ENCODE peak calls at places on chromosomes 4 and X, in five cellular contexts. One of them, this sample, is unnamed.

GRCh38 chr4:86963697-86964096 is 28.9 kb downstream of the AFF1 start:
- DNase-seq in NCI-H446: no peak
- DNase-seq in activated T-cell treated with anti-CD3 and anti-CD28 coated beads, Interleukin-2, amount 50 U/mL, for 24 hours: no peak
- DNase-seq in CD4-positive, alpha-beta memory T cell: no peak
- DNase-seq in NCI-H2107: no peak
- DNase-seq in this sample: no peak

GRCh38 chr4:3719836-3720235 is 46.3 kb upstream of the ADRA2C start:
- DNase-seq in CD4-positive, alpha-beta memory T cell: no peak
- DNase-seq in NCI-H446: no peak
- DNase-seq in activated T-cell treated with anti-CD3 and anti-CD28 coated beads, Interleukin-2, amount 50 U/mL, for 24 hours: no peak
- DNase-seq in NCI-H2107: no peak
- DNase-seq in this sample: no peak

GRCh38 chrX:136731207-136731782 is 49.4 kb downstream of the ARHGEF6 start:
- DNase-seq in NCI-H446: no peak
- DNase-seq in activated T-cell treated with anti-CD3 and anti-CD28 coated beads, Interleukin-2, amount 50 U/mL, for 24 hours: no peak
- DNase-seq in CD4-positive, alpha-beta memory T cell: no peak
- DNase-seq in NCI-H2107: no peak
- DNase-seq in this sample: no peak

GRCh38 chr4:76147454-76148141 is 599 bp downstream of the NUP54 start:
- DNase-seq in CD4-positive, alpha-beta memory T cell: peak; percentile 64
- DNase-seq in NCI-H446: peak; percentile 77
- DNase-seq in activated T-cell treated with anti-CD3 and anti-CD28 coated beads, Interleukin-2, amount 50 U/mL, for 24 hours: no peak
- DNase-seq in NCI-H2107: peak; percentile 6
- DNase-seq in this sample: peak; percentile 96

GRCh38 chrX:41335590-41336331 is 1.8 kb downstream of the DDX3X start:
- DNase-seq in NCI-H2107: no peak
- DNase-seq in NCI-H446: no peak
- DNase-seq in activated T-cell treated with anti-CD3 and anti-CD28 coated beads, Interleukin-2, amount 50 U/mL, for 24 hours: no peak
- DNase-seq in CD4-positive, alpha-beta memory T cell: peak; percentile 43
- DNase-seq in this sample: no peak

GRCh38 chr4:7244766-7245320 is 52.5 kb downstream of the SORCS2 start:
- DNase-seq in CD4-positive, alpha-beta memory T cell: no peak
- DNase-seq in NCI-H2107: no peak
- DNase-seq in NCI-H446: no peak
- DNase-seq in activated T-cell treated with anti-CD3 and anti-CD28 coated beads, Interleukin-2, amount 50 U/mL, for 24 hours: no peak
- DNase-seq in this sample: no peak

GRCh38 chr4:20618729-20619128 is 81.5 kb upstream of the PACRGL start:
- DNase-seq in activated T-cell treated with anti-CD3 and anti-CD28 coated beads, Interleukin-2, amount 50 U/mL, for 24 hours: no peak
- DNase-seq in NCI-H2107: no peak
- DNase-seq in CD4-positive, alpha-beta memory T cell: no peak
- DNase-seq in NCI-H446: no peak
- DNase-seq in this sample: no peak

GRCh38 chr4:173539986-173540385 is 10.0 kb upstream of the HAND2 start:
- DNase-seq in NCI-H2107: no peak
- DNase-seq in CD4-positive, alpha-beta memory T cell: no peak
- DNase-seq in NCI-H446: no peak
- DNase-seq in activated T-cell treated with anti-CD3 and anti-CD28 coated beads, Interleukin-2, amount 50 U/mL, for 24 hours: no peak
- DNase-seq in this sample: no peak

GRCh38 chrX:53186363-53186762 is 38.6 kb downstream of the KDM5C start:
- DNase-seq in NCI-H446: no peak
- DNase-seq in CD4-positive, alpha-beta memory T cell: no peak
- DNase-seq in NCI-H2107: no peak
- DNase-seq in activated T-cell treated with anti-CD3 and anti-CD28 coated beads, Interleukin-2, amount 50 U/mL, for 24 hours: no peak
- DNase-seq in this sample: no peak

GRCh38 chr4:87118826-87119225 is 101.6 kb downstream of the KLHL8 start:
- DNase-seq in NCI-H2107: no peak
- DNase-seq in activated T-cell treated with anti-CD3 and anti-CD28 coated beads, Interleukin-2, amount 50 U/mL, for 24 hours: no peak
- DNase-seq in CD4-positive, alpha-beta memory T cell: no peak
- DNase-seq in NCI-H446: no peak
- DNase-seq in this sample: no peak

GRCh38 chr4:2768921-2769336 is 12.8 kb upstream of the TNIP2 start:
- DNase-seq in activated T-cell treated with anti-CD3 and anti-CD28 coated beads, Interleukin-2, amount 50 U/mL, for 24 hours: no peak
- DNase-seq in NCI-H2107: no peak
- DNase-seq in NCI-H446: no peak
- DNase-seq in CD4-positive, alpha-beta memory T cell: no peak
- DNase-seq in this sample: peak; percentile 8

GRCh38 chr4:86834901-86835300 is 14.3 kb downstream of the SLC10A6 start:
- DNase-seq in NCI-H2107: no peak
- DNase-seq in NCI-H446: no peak
- DNase-seq in CD4-positive, alpha-beta memory T cell: no peak
- DNase-seq in activated T-cell treated with anti-CD3 and anti-CD28 coated beads, Interleukin-2, amount 50 U/mL, for 24 hours: no peak
- DNase-seq in this sample: no peak

GRCh38 chrX:9646471-9647038 is 119.1 kb downstream of the GPR143 start:
- DNase-seq in activated T-cell treated with anti-CD3 and anti-CD28 coated beads, Interleukin-2, amount 50 U/mL, for 24 hours: no peak
- DNase-seq in CD4-positive, alpha-beta memory T cell: no peak
- DNase-seq in NCI-H2107: no peak
- DNase-seq in NCI-H446: no peak
- DNase-seq in this sample: no peak

GRCh38 chr4:94759767-94760211 is 2.0 kb downstream of the BMPR1B start:
- DNase-seq in NCI-H2107: no peak
- DNase-seq in activated T-cell treated with anti-CD3 and anti-CD28 coated beads, Interleukin-2, amount 50 U/mL, for 24 hours: no peak
- DNase-seq in CD4-positive, alpha-beta memory T cell: no peak
- DNase-seq in NCI-H446: no peak
- DNase-seq in this sample: no peak

GRCh38 chr4:77930876-77931275 is 68.2 kb downstream of the MRPL1 start:
- DNase-seq in CD4-positive, alpha-beta memory T cell: no peak
- DNase-seq in NCI-H2107: no peak
- DNase-seq in NCI-H446: no peak
- DNase-seq in activated T-cell treated with anti-CD3 and anti-CD28 coated beads, Interleukin-2, amount 50 U/mL, for 24 hours: no peak
- DNase-seq in this sample: no peak

GRCh38 chr4:1910643-1911042 is 39.5 kb downstream of the NSD2 start:
- DNase-seq in activated T-cell treated with anti-CD3 and anti-CD28 coated beads, Interleukin-2, amount 50 U/mL, for 24 hours: no peak
- DNase-seq in NCI-H446: peak; percentile 6
- DNase-seq in CD4-positive, alpha-beta memory T cell: no peak
- DNase-seq in NCI-H2107: no peak
- DNase-seq in this sample: peak; percentile 14

GRCh38 chr4:73917081-73917501 is 47.9 kb downstream of the CXCL1 start:
- DNase-seq in activated T-cell treated with anti-CD3 and anti-CD28 coated beads, Interleukin-2, amount 50 U/mL, for 24 hours: no peak
- DNase-seq in NCI-H446: no peak
- DNase-seq in NCI-H2107: no peak
- DNase-seq in CD4-positive, alpha-beta memory T cell: no peak
- DNase-seq in this sample: no peak

GRCh38 chr4:153212755-153213154 is 8.5 kb downstream of the TRIM2 start:
- DNase-seq in NCI-H2107: no peak
- DNase-seq in NCI-H446: no peak
- DNase-seq in activated T-cell treated with anti-CD3 and anti-CD28 coated beads, Interleukin-2, amount 50 U/mL, for 24 hours: no peak
- DNase-seq in CD4-positive, alpha-beta memory T cell: no peak
- DNase-seq in this sample: no peak

GRCh38 chrX:18873836-18874235 is 110.1 kb downstream of the PHKA2 start:
- DNase-seq in NCI-H446: no peak
- DNase-seq in CD4-positive, alpha-beta memory T cell: no peak
- DNase-seq in activated T-cell treated with anti-CD3 and anti-CD28 coated beads, Interleukin-2, amount 50 U/mL, for 24 hours: no peak
- DNase-seq in NCI-H2107: no peak
- DNase-seq in this sample: no peak

GRCh38 chr4:169993531-169993930 is 32.7 kb downstream of the MFAP3L start:
- DNase-seq in NCI-H2107: no peak
- DNase-seq in NCI-H446: no peak
- DNase-seq in CD4-positive, alpha-beta memory T cell: no peak
- DNase-seq in activated T-cell treated with anti-CD3 and anti-CD28 coated beads, Interleukin-2, amount 50 U/mL, for 24 hours: no peak
- DNase-seq in this sample: no peak

GRCh38 chr4:165834116-165834515 is 38.9 kb upstream of the TLL1 start:
- DNase-seq in CD4-positive, alpha-beta memory T cell: no peak
- DNase-seq in NCI-H2107: no peak
- DNase-seq in NCI-H446: peak; percentile 59
- DNase-seq in activated T-cell treated with anti-CD3 and anti-CD28 coated beads, Interleukin-2, amount 50 U/mL, for 24 hours: no peak
- DNase-seq in this sample: peak; percentile 47

GRCh38 chr4:110196871-110197420 is 1.5 kb downstream of the ELOVL6 start:
- DNase-seq in activated T-cell treated with anti-CD3 and anti-CD28 coated beads, Interleukin-2, amount 50 U/mL, for 24 hours: peak; percentile 84
- DNase-seq in NCI-H446: no peak
- DNase-seq in NCI-H2107: peak; percentile 46
- DNase-seq in CD4-positive, alpha-beta memory T cell: peak; percentile 72
- DNase-seq in this sample: peak; percentile 74

GRCh38 chr4:114780205-114780604 is 181.6 kb downstream of the UGT8 start:
- DNase-seq in activated T-cell treated with anti-CD3 and anti-CD28 coated beads, Interleukin-2, amount 50 U/mL, for 24 hours: no peak
- DNase-seq in CD4-positive, alpha-beta memory T cell: no peak
- DNase-seq in NCI-H446: peak; percentile 84
- DNase-seq in NCI-H2107: no peak
- DNase-seq in this sample: peak; percentile 46

GRCh38 chr4:41991916-41992767 is 1.8 kb downstream of the SLC30A9 start:
- DNase-seq in NCI-H2107: no peak
- DNase-seq in NCI-H446: no peak
- DNase-seq in CD4-positive, alpha-beta memory T cell: no peak
- DNase-seq in activated T-cell treated with anti-CD3 and anti-CD28 coated beads, Interleukin-2, amount 50 U/mL, for 24 hours: no peak
- DNase-seq in this sample: no peak

GRCh38 chrX:150254909-150255308 is 108.2 kb upstream of the MAMLD1 start:
- DNase-seq in NCI-H446: no peak
- DNase-seq in NCI-H2107: no peak
- DNase-seq in CD4-positive, alpha-beta memory T cell: no peak
- DNase-seq in activated T-cell treated with anti-CD3 and anti-CD28 coated beads, Interleukin-2, amount 50 U/mL, for 24 hours: no peak
- DNase-seq in this sample: no peak

GRCh38 chr4:138448169-138448568 is 206.0 kb upstream of the SLC7A11 start:
- DNase-seq in CD4-positive, alpha-beta memory T cell: no peak
- DNase-seq in NCI-H2107: no peak
- DNase-seq in activated T-cell treated with anti-CD3 and anti-CD28 coated beads, Interleukin-2, amount 50 U/mL, for 24 hours: no peak
- DNase-seq in NCI-H446: no peak
- DNase-seq in this sample: no peak

GRCh38 chr4:124722069-124722468 is 9.5 kb upstream of the ANKRD50 start:
- DNase-seq in activated T-cell treated with anti-CD3 and anti-CD28 coated beads, Interleukin-2, amount 50 U/mL, for 24 hours: no peak
- DNase-seq in NCI-H446: no peak
- DNase-seq in CD4-positive, alpha-beta memory T cell: no peak
- DNase-seq in NCI-H2107: no peak
- DNase-seq in this sample: no peak

GRCh38 chr4:163048447-163048846 is 118.2 kb downstream of the NAF1 start:
- DNase-seq in NCI-H446: peak; percentile 42
- DNase-seq in CD4-positive, alpha-beta memory T cell: no peak
- DNase-seq in NCI-H2107: no peak
- DNase-seq in activated T-cell treated with anti-CD3 and anti-CD28 coated beads, Interleukin-2, amount 50 U/mL, for 24 hours: no peak
- DNase-seq in this sample: peak; percentile 6

GRCh38 chrX:73930300-73930699 is 367.3 kb downstream of the CHIC1 start:
- DNase-seq in activated T-cell treated with anti-CD3 and anti-CD28 coated beads, Interleukin-2, amount 50 U/mL, for 24 hours: no peak
- DNase-seq in NCI-H446: no peak
- DNase-seq in NCI-H2107: no peak
- DNase-seq in CD4-positive, alpha-beta memory T cell: no peak
- DNase-seq in this sample: no peak

GRCh38 chr4:150310159-150310895 is 232.1 kb downstream of the DCLK2 start:
- DNase-seq in CD4-positive, alpha-beta memory T cell: no peak
- DNase-seq in NCI-H446: no peak
- DNase-seq in NCI-H2107: no peak
- DNase-seq in activated T-cell treated with anti-CD3 and anti-CD28 coated beads, Interleukin-2, amount 50 U/mL, for 24 hours: no peak
- DNase-seq in this sample: no peak

GRCh38 chrX:54807524-54808108 is at the start of gene MAGED2:
- DNase-seq in CD4-positive, alpha-beta memory T cell: peak; percentile 65
- DNase-seq in NCI-H2107: no peak
- DNase-seq in activated T-cell treated with anti-CD3 and anti-CD28 coated beads, Interleukin-2, amount 50 U/mL, for 24 hours: peak; percentile 53
- DNase-seq in NCI-H446: peak; percentile 4
- DNase-seq in this sample: peak; percentile 16

GRCh38 chr4:7708981-7709380 is 230.7 kb downstream of the AFAP1 start:
- DNase-seq in NCI-H2107: no peak
- DNase-seq in CD4-positive, alpha-beta memory T cell: no peak
- DNase-seq in NCI-H446: no peak
- DNase-seq in activated T-cell treated with anti-CD3 and anti-CD28 coated beads, Interleukin-2, amount 50 U/mL, for 24 hours: no peak
- DNase-seq in this sample: no peak

GRCh38 chr4:51836531-51836930 is 6.4 kb upstream of the DCUN1D4 start:
- DNase-seq in NCI-H2107: no peak
- DNase-seq in activated T-cell treated with anti-CD3 and anti-CD28 coated beads, Interleukin-2, amount 50 U/mL, for 24 hours: no peak
- DNase-seq in NCI-H446: no peak
- DNase-seq in CD4-positive, alpha-beta memory T cell: no peak
- DNase-seq in this sample: no peak

GRCh38 chr4:16993966-16994840 is 95.8 kb upstream of the LDB2 start:
- DNase-seq in NCI-H2107: no peak
- DNase-seq in CD4-positive, alpha-beta memory T cell: no peak
- DNase-seq in activated T-cell treated with anti-CD3 and anti-CD28 coated beads, Interleukin-2, amount 50 U/mL, for 24 hours: no peak
- DNase-seq in NCI-H446: no peak
- DNase-seq in this sample: no peak

GRCh38 chr4:3801931-3802550 is 35.9 kb downstream of the ADRA2C start:
- DNase-seq in activated T-cell treated with anti-CD3 and anti-CD28 coated beads, Interleukin-2, amount 50 U/mL, for 24 hours: no peak
- DNase-seq in NCI-H2107: no peak
- DNase-seq in NCI-H446: no peak
- DNase-seq in CD4-positive, alpha-beta memory T cell: no peak
- DNase-seq in this sample: peak; percentile 23

GRCh38 chrX:132592880-132593279 is 104.0 kb upstream of the MBNL3 start:
- DNase-seq in NCI-H2107: peak; percentile 51
- DNase-seq in activated T-cell treated with anti-CD3 and anti-CD28 coated beads, Interleukin-2, amount 50 U/mL, for 24 hours: no peak
- DNase-seq in CD4-positive, alpha-beta memory T cell: peak; percentile 28
- DNase-seq in NCI-H446: no peak
- DNase-seq in this sample: peak; percentile 75

GRCh38 chrX:149151805-149152757 is 353.0 kb downstream of the IDS start:
- DNase-seq in NCI-H2107: no peak
- DNase-seq in NCI-H446: no peak
- DNase-seq in activated T-cell treated with anti-CD3 and anti-CD28 coated beads, Interleukin-2, amount 50 U/mL, for 24 hours: no peak
- DNase-seq in CD4-positive, alpha-beta memory T cell: no peak
- DNase-seq in this sample: no peak

GRCh38 chrX:72238721-72239475 is at the start of gene ERCC6L:
- DNase-seq in NCI-H446: peak; percentile 87
- DNase-seq in activated T-cell treated with anti-CD3 and anti-CD28 coated beads, Interleukin-2, amount 50 U/mL, for 24 hours: peak; percentile 88
- DNase-seq in CD4-positive, alpha-beta memory T cell: peak; percentile 80
- DNase-seq in NCI-H2107: peak; percentile 92
- DNase-seq in this sample: peak; percentile 75

GRCh38 chr4:21765810-21766407 is 182.7 kb downstream of the KCNIP4 start:
- DNase-seq in NCI-H2107: no peak
- DNase-seq in activated T-cell treated with anti-CD3 and anti-CD28 coated beads, Interleukin-2, amount 50 U/mL, for 24 hours: no peak
- DNase-seq in NCI-H446: peak; percentile 20
- DNase-seq in CD4-positive, alpha-beta memory T cell: no peak
- DNase-seq in this sample: peak; percentile 43